ENCODE peak calls at places on chromosomes 3 and 15, in eight cellular contexts. V is mesendoderm; L is CD8-positive, alpha-beta T cell; Z is bronchial epithelial cell; C is cardiac fibroblast; H is SK-N-SH; W is A549; Q is hepatocyte. I is an unnamed sample.
A peak's percentile ranks its signal among the peaks of the same experiment; 100 is the strongest.

GRCh38 chr3:23665741-23666140 is 140.0 kb upstream of the UBE2E1 start:
- DNase-seq in Q (no peak), V (no peak), W (no peak), Z (peak; percentile 58), L (no peak), H (no peak), C (no peak), I (no peak)

GRCh38 chr15:42092666-42093445 is 1.5 kb downstream of the PLA2G4D start:
- DNase-seq in L (no peak), H (no peak), Z (no peak), Q (no peak), V (no peak), C (no peak), W (no peak), I (no peak)

GRCh38 chr15:54815546-54815945 is 381.2 kb downstream of the RSL24D1 start:
- DNase-seq in Q (no peak), W (no peak), L (no peak), V (no peak), H (no peak), C (no peak), Z (no peak), I (no peak)

GRCh38 chr3:54777141-54777540 is 150.7 kb downstream of the LRTM1 start:
- DNase-seq in L (no peak), V (no peak), H (no peak), Q (no peak), Z (no peak), W (no peak), C (no peak), I (no peak)

GRCh38 chr15:31465083-31465955 is 138.7 kb downstream of the KLF13 start:
- DNase-seq in L (no peak), C (no peak), Z (peak; percentile 95), W (no peak), V (no peak), Q (no peak), H (no peak), I (no peak)

GRCh38 chr15:43518073-43518761 is 809 bp downstream of the MAP1A start:
- DNase-seq in H (peak; percentile 70), W (no peak), L (peak; percentile 13), Q (peak; percentile 53), V (peak; percentile 75), Z (no peak), C (peak; percentile 41), I (peak; percentile 57)

GRCh38 chr15:61064653-61065052 is 164.4 kb downstream of the RORA start:
- DNase-seq in V (no peak), W (no peak), Z (no peak), L (no peak), C (no peak), H (no peak), Q (no peak), I (peak; percentile 47)

GRCh38 chr15:70717237-70717793 is 46.0 kb downstream of the UACA start:
- DNase-seq in L (no peak), Q (no peak), Z (no peak), W (no peak), H (no peak), C (no peak), V (no peak), I (no peak)

GRCh38 chr3:62414786-62415185 is 41.4 kb upstream of the FEZF2 start:
- DNase-seq in W (no peak), Z (no peak), Q (no peak), V (peak; percentile 70), C (no peak), H (peak; percentile 20), L (no peak), I (no peak)

GRCh38 chr3:62421275-62421674 is 47.9 kb upstream of the FEZF2 start:
- DNase-seq in L (no peak), V (no peak), C (no peak), H (no peak), W (no peak), Z (no peak), Q (no peak), I (no peak)

GRCh38 chr3:62416109-62416508 is 42.8 kb upstream of the FEZF2 start:
- DNase-seq in C (no peak), L (no peak), V (no peak), Z (no peak), W (no peak), H (no peak), Q (no peak), I (no peak)

GRCh38 chr3:62415312-62415791 is 42.0 kb upstream of the FEZF2 start:
- DNase-seq in W (no peak), Z (no peak), L (no peak), V (peak; percentile 78), Q (no peak), C (no peak), H (no peak), I (no peak)
- H3K4me3 ChIP-seq in W (no peak overlapping the region), Z (no peak overlapping the region), L (no peak overlapping the region), V (no peak overlapping the region), Q (no peak overlapping the region), C (no peak overlapping the region), H (no peak overlapping the region), I (no peak overlapping the region)

GRCh38 chr15:74444106-74445062 is 10.6 kb upstream of the SEMA7A start:
- DNase-seq in V (no peak), Q (no peak), W (no peak), H (no peak), L (no peak), Z (no peak), C (no peak), I (no peak)
- H3K4me3 ChIP-seq in V (no peak overlapping the region), Q (no peak overlapping the region), W (no peak overlapping the region), H (no peak overlapping the region), L (no peak overlapping the region), Z (no peak overlapping the region), C (no peak overlapping the region), I (no peak overlapping the region)

GRCh38 chr3:12444582-12445468 is 39.5 kb upstream of the TSEN2 start:
- DNase-seq in Z (peak; percentile 59), H (peak; percentile 82), V (peak; percentile 74), W (peak; percentile 32), L (no peak), Q (peak; percentile 84), C (peak; percentile 60), I (no peak)
- H3K4me3 ChIP-seq in Z (no peak overlapping the region), H (no peak overlapping the region), V (no peak overlapping the region), W (no peak overlapping the region), L (no peak overlapping the region), Q (no peak overlapping the region), C (no peak overlapping the region), I (no peak overlapping the region)

GRCh38 chr3:120280026-120280425 is 5.0 kb downstream of the GPR156 start:
- DNase-seq in Z (no peak), Q (no peak), W (no peak), V (no peak), C (no peak), H (no peak), L (no peak), I (no peak)

GRCh38 chr3:120289636-120290035 is 4.6 kb upstream of the GPR156 start:
- DNase-seq in Q (no peak), C (no peak), V (no peak), L (no peak), H (no peak), W (no peak), Z (no peak), I (no peak)

GRCh38 chr3:120280566-120280965 is 4.5 kb downstream of the GPR156 start:
- DNase-seq in H (no peak), W (no peak), Q (no peak), L (no peak), V (no peak), C (no peak), Z (no peak), I (no peak)

GRCh38 chr3:120284702-120285507 is at the start of gene GPR156:
- DNase-seq in H (peak; percentile 84), C (peak; percentile 22), W (peak; percentile 44), Q (peak; percentile 48), L (no peak), V (peak; percentile 48), Z (no peak), I (no peak)

GRCh38 chr3:120285508-120285841 is 453 bp upstream of the GPR156 start:
- DNase-seq in W (no peak), V (no peak), Z (no peak), C (no peak), H (no peak), L (no peak), Q (no peak), I (no peak)
- H3K4me3 ChIP-seq in W (peak overlapping the region; percentile 64), V (no peak overlapping the region), Z (peak overlapping the region; percentile 40), C (peak overlapping the region; percentile 39), H (peak overlapping the region; percentile 56), L (no peak overlapping the region), Q (peak overlapping the region; percentile 83), I (no peak overlapping the region)

GRCh38 chr3:172080503-172080902 is 41.1 kb downstream of the FNDC3B start:
- DNase-seq in Q (no peak), W (no peak), L (no peak), Z (no peak), C (no peak), H (no peak), V (no peak), I (no peak)
- H3K4me3 ChIP-seq in Q (no peak overlapping the region), W (no peak overlapping the region), L (no peak overlapping the region), Z (no peak overlapping the region), C (no peak overlapping the region), H (no peak overlapping the region), V (no peak overlapping the region), I (no peak overlapping the region)

DNA sequence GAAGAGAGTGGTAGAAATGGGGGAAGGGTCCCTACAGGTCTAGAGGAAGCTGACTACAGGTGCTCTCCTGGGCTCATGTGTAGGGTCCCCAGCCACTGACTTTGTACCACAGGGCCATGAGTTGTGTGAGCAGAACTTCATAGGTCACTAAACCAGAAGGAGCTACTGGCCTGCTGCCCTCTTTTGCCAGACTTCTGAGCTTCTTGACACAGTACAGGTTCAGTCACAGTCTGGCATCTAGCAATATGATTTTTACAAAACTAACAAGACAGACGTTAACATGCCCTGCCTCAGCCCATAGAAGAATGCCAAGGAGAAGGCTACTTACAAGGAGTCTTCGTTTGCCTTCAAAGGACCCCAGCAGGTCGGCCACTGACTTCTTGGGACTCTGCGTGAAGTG is 3.2 kb downstream of the CCDC80 start:
- DNase-seq in Z (no peak), H (no peak), L (no peak), W (no peak), C (no peak), Q (no peak), V (no peak), I (no peak)
- H3K4me3 ChIP-seq in Z (no peak overlapping the region), H (peak overlapping the region; percentile 77), L (no peak overlapping the region), W (peak overlapping the region; percentile 2), C (peak overlapping the region; percentile 71), Q (no peak overlapping the region), V (no peak overlapping the region), I (no peak overlapping the region)